ENCODE peak calls at places on chromosomes 6 and 20, in nine cellular contexts. U, G, W, N, X, Y, I, Z and Q are unnamed samples.

GRCh38 chr6:75288023-75288422 is 3.4 kb upstream of the TMEM30A start:
- DNase-seq in Z (no peak), W (no peak), X (no peak), Y (no peak), U (no peak), N (no peak), G (no peak), I (no peak), Q (no peak)

GRCh38 chr6:156879235-156879995 is 102.2 kb downstream of the ARID1B start:
- DNase-seq in N (no peak), Z (no peak), U (no peak), Y (no peak), W (no peak), I (no peak), G (no peak), X (no peak), Q (no peak)

GRCh38 chr6:10099086-10099499 is 315.8 kb downstream of the TFAP2A start:
- DNase-seq in U (peak; percentile 37), Y (no peak), X (peak; percentile 41), W (peak; percentile 30), I (no peak), N (no peak), G (no peak), Z (peak; percentile 48), Q (no peak)

GRCh38 chr20:31811198-31811597 is 8.0 kb upstream of the MYLK2 start:
- DNase-seq in W (no peak), X (no peak), I (no peak), Y (no peak), G (no peak), N (no peak), U (no peak), Z (no peak), Q (no peak)

GRCh38 chr6:36758516-36759176 is 61.0 kb downstream of the RAB44 start:
- DNase-seq in I (peak; percentile 78), X (peak; percentile 61), W (no peak), G (no peak), N (peak; percentile 62), Y (no peak), Z (peak; percentile 41), U (no peak), Q (no peak)

GRCh38 chr6:139370047-139370706 is 4.3 kb downstream of the CITED2 start:
- DNase-seq in N (no peak), Y (no peak), W (no peak), X (no peak), G (no peak), U (peak; percentile 25), I (no peak), Z (no peak), Q (no peak)

GRCh38 chr6:85537055-85537494 is 56.6 kb downstream of the SNX14 start:
- DNase-seq in U (no peak), Z (no peak), I (no peak), N (peak; percentile 29), G (no peak), W (no peak), Y (no peak), X (no peak), Q (no peak)

GRCh38 chr20:29497261-29497671 is 1760.2 kb upstream of the DEFB115 start:
- DNase-seq in U (no peak), X (no peak), Y (no peak), Z (no peak), W (no peak), G (peak; percentile 21), I (no peak), N (no peak), Q (no peak)

GRCh38 chr6:140434761-140435160 is 1060.3 kb upstream of the CITED2 start:
- DNase-seq in U (peak; percentile 67), X (no peak), Y (no peak), W (no peak), Z (no peak), G (no peak), N (no peak), I (no peak), Q (no peak)

GRCh38 chr6:140438346-140438735 is 1063.9 kb upstream of the CITED2 start:
- DNase-seq in W (no peak), N (no peak), Z (no peak), U (peak; percentile 12), Y (no peak), G (no peak), I (no peak), X (no peak), Q (no peak)

GRCh38 chr6:140433072-140433471 is 1058.6 kb upstream of the CITED2 start:
- DNase-seq in I (no peak), U (no peak), Z (no peak), W (no peak), G (no peak), X (no peak), N (no peak), Y (no peak), Q (no peak)

GRCh38 chr6:140437619-140438345 is 1063.3 kb upstream of the CITED2 start:
- DNase-seq in X (no peak), I (no peak), W (no peak), Z (no peak), N (no peak), G (no peak), U (peak; percentile 67), Y (no peak), Q (no peak)

GRCh38 chr6:140436023-140436811 is 1061.8 kb upstream of the CITED2 start:
- DNase-seq in Y (no peak), N (no peak), X (peak; percentile 83), W (no peak), Z (no peak), U (peak; percentile 69), I (no peak), G (no peak), Q (no peak)
- TF ChIP-seq CTCF in Y (no peak), N (no peak), X (no peak), W (no peak), Z (no peak), U (no peak), I (no peak), G (no peak), Q (no peak)

DNA sequence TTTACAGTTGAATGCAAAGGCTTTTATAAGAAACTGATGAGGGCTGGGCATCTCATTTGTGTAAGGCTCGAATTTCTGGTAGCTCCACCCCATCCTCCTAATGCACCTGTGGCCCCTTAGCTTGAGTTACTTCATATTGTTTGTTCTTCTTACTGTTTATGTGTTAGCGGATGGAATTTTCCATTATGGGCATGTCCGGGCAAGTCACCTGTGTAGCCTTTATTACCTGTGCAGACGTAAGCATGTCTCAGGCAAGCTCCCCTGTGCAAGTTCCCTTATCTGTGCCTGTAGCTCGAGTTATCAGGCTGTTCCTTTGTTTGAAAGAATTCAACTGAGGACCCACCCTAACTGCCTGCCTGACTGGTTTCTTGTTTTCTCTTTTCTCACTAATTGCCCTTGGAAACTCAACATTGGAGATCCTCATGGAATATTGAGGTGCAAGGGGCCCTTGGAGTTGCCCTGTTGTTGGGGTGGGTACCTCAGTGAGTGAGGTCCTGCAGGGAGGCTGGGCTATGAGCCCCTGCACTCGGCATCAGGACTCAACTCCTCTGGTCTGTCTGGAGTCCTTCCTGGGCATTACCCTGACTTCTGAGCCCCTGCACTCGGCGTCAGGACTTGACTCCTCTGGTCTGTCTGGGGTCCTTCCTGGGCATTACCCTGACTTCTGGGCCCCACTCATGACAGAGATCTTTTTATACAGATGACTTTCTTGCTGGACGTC is 207.9 kb upstream of the SULF2 start:
- DNase-seq in X (no peak), G (no peak), Y (no peak), W (no peak), I (no peak), Z (no peak), U (no peak), N (no peak), Q (no peak)
- H3K27ac ChIP-seq in X (no peak overlapping the region), G (no peak overlapping the region), Y (no peak overlapping the region), W (no peak overlapping the region), I (no peak overlapping the region), Z (no peak overlapping the region), U (no peak overlapping the region), N (no peak overlapping the region), Q (no peak overlapping the region)

GRCh38 chr20:47558699-47559098 is 57.0 kb downstream of the NCOA3 start:
- DNase-seq in U (no peak), I (no peak), X (no peak), W (no peak), Z (no peak), N (no peak), G (no peak), Y (no peak), Q (no peak)

GRCh38 chr20:47558295-47558694 is 56.6 kb downstream of the NCOA3 start:
- DNase-seq in Z (no peak), Y (no peak), G (no peak), I (no peak), W (no peak), N (no peak), U (no peak), X (no peak), Q (no peak)

GRCh38 chr20:47557791-47558190 is 56.1 kb downstream of the NCOA3 start:
- DNase-seq in X (peak; percentile 55), Y (no peak), Z (no peak), I (no peak), U (no peak), N (no peak), G (no peak), W (no peak), Q (no peak)

GRCh38 chr20:47557218-47557617 is 55.5 kb downstream of the NCOA3 start:
- DNase-seq in U (no peak), Z (no peak), G (no peak), I (no peak), N (no peak), Y (no peak), X (no peak), W (no peak), Q (no peak)

DNA sequence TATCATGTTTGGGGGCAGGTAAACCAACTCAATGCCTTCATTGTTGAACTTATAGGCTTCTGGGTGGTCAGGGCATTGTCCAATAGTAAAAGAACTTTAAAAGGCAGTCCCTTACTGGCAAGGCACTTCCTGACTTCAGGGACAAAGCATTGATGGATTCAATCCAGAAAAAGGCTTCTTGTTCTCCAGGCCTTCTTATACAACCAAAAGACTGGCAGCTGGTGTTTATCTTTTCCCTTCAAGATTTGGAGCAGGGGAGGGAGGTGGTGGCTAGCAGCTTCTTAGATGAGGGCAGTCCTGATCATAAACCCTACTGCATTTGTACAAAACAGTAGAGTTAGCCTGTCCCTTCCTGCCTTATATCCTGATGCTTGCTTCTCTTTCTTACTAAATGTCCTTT is 57.5 kb downstream of the NCOA3 start:
- DNase-seq in N (no peak), Y (no peak), X (no peak), U (no peak), W (no peak), G (no peak), I (no peak), Z (no peak), Q (no peak)
- H3K4me1 ChIP-seq in N (peaks cover 81% of the 10 kb centered on the region), Y (peaks cover 16% of the 10 kb centered on the region), X (peaks cover 41% of the 10 kb centered on the region), U (no peaks in the 10 kb centered on the region), W (no peaks in the 10 kb centered on the region), G (peaks cover 6% of the 10 kb centered on the region), I (peaks cover 4% of the 10 kb centered on the region), Z (peaks cover 13% of the 10 kb centered on the region), Q (peaks cover 56% of the 10 kb centered on the region)

DNA sequence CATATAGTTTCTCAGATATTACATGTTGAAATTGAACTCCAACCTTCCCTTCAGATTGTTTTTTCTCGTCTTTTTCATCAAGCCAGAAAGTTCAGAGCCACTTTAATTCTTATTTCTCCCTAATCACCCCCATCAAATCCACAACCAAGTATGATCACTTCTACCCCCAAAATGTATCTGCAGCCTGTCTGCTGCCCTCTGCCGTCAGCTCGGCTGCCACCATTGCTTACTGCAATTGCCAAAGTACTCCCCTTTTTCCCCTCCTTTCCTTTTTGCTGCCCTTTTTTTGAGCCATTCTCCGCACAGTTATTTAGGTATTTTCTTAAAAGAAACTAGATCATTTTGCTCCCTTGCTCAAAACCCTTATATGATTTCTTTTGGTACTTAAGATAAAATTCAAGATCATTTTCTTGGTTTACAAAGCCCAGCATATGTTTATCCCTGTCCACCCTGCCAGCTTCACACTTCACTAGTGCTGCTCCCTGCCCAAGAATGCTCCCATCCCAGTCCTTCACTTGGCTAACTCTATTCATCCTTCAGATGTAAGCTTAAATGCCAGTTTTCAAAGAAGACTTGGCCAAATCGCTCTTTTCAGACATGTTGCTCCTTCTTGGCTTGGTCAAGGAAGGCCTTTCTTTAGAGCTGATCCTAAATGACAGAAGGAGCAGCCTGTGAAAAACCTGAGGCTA is 63.6 kb downstream of the SH3BGRL2 start:
- DNase-seq in U (no peak), G (no peak), Z (no peak), W (no peak), X (peak; percentile 46), N (no peak), I (no peak), Y (no peak), Q (no peak)
- TF ChIP-seq CTCF in U (no peak), G (no peak), Z (no peak), W (no peak), X (peak; percentile 68), N (no peak), I (no peak), Y (no peak), Q (no peak)